ENCODE peak calls at places on chromosomes 11 and 22, in five cellular contexts. L is cardiac muscle cell; H is left ventricle myocardium inferior; P is CD4-positive, CD25-positive, alpha-beta regulatory T cell; X is adipocyte. O is an unnamed sample.

GRCh38 chr11:67057410-67057757 is 737 bp downstream of the RHOD start:
- DNase-seq in L (no peak), H (no peak), P (no peak), X (peak; percentile 12), O (peak; percentile 48)

GRCh38 chr11:19996591-19996990 is 163.7 kb downstream of the DBX1 start:
- DNase-seq in L (no peak), H (no peak), P (no peak), X (no peak), O (no peak)

GRCh38 chr22:37953437-37954179 is at the start of the genes C22orf23 and POLR2F:
- DNase-seq in L (peak; percentile 95), H (peak; percentile 96), P (peak; percentile 96), X (peak; percentile 99), O (peak; percentile 90)

GRCh38 chr11:57764972-57765371 is 3.4 kb downstream of the CTNND1 start:
- DNase-seq in L (no peak), H (no peak), P (no peak), X (no peak), O (no peak)

GRCh38 chr11:30608534-30608933 is 22.4 kb upstream of the MPPED2 start:
- DNase-seq in L (no peak), H (no peak), P (no peak), X (no peak), O (no peak)

GRCh38 chr22:20206709-20207215 is 55.9 kb upstream of the CCDC188 start:
- DNase-seq in L (peak; percentile 27), H (no peak), P (no peak), X (no peak), O (peak; percentile 32)

GRCh38 chr11:106468091-106468490 is 390.6 kb downstream of the AASDHPPT start:
- DNase-seq in L (peak; percentile 81), H (no peak), P (no peak), X (peak; percentile 30), O (no peak)

GRCh38 chr11:123517559-123518364 is 87.7 kb downstream of the GRAMD1B start:
- DNase-seq in L (no peak), H (no peak), P (no peak), X (no peak), O (no peak)

GRCh38 chr11:69854719-69855118 is 35.5 kb upstream of the FGF3 start:
- DNase-seq in L (peak; percentile 30), H (no peak), P (no peak), X (peak; percentile 22), O (peak; percentile 38)

GRCh38 chr11:3959015-3959917 is 103.8 kb downstream of the STIM1 start:
- DNase-seq in L (peak; percentile 41), H (no peak), P (no peak), X (peak; percentile 65), O (no peak)

GRCh38 chr11:28618426-28618825 is 510.2 kb downstream of the METTL15 start:
- DNase-seq in L (peak; percentile 32), H (no peak), P (no peak), X (peak; percentile 30), O (no peak)

GRCh38 chr11:45859661-45860140 is 12.4 kb downstream of the CRY2 start:
- DNase-seq in L (peak; percentile 99), H (peak; percentile 92), P (no peak), X (peak; percentile 97), O (peak; percentile 98)

GRCh38 chr22:38505595-38506117 is 455 bp downstream of the DDX17 start:
- DNase-seq in L (peak; percentile 81), H (peak; percentile 85), P (no peak), X (peak; percentile 88), O (peak; percentile 73)

GRCh38 chr11:119895981-119896380 is 167.0 kb upstream of the NECTIN1 start:
- DNase-seq in L (no peak), H (no peak), P (no peak), X (no peak), O (no peak)

GRCh38 chr22:25461301-25461700 is 103.2 kb upstream of the GRK3 start:
- DNase-seq in L (no peak), H (no peak), P (no peak), X (no peak), O (no peak)

GRCh38 chr11:27183672-27184457 is 143.2 kb downstream of the BBOX1 start:
- DNase-seq in L (peak; percentile 82), H (no peak), P (peak; percentile 20), X (peak; percentile 90), O (no peak)

GRCh38 chr11:60566773-60567172 is 51.6 kb downstream of the MS4A13 start:
- DNase-seq in L (no peak), H (no peak), P (no peak), X (no peak), O (no peak)

GRCh38 chr11:85806016-85806415 is 4.9 kb downstream of the SYTL2 start:
- DNase-seq in L (no peak), H (no peak), P (no peak), X (no peak), O (no peak)

GRCh38 chr11:120707098-120707497 is 195.6 kb downstream of the GRIK4 start:
- DNase-seq in L (no peak), H (no peak), P (no peak), X (no peak), O (no peak)

GRCh38 chr22:39125622-39126021 is 26.9 kb downstream of the CBX7 start:
- DNase-seq in L (no peak), H (no peak), P (no peak), X (no peak), O (no peak)

GRCh38 chr11:34407121-34407813 is 31.5 kb upstream of the CAT start:
- DNase-seq in L (no peak), H (no peak), P (no peak), X (no peak), O (no peak)

GRCh38 chr11:115480611-115481010 is 23.6 kb downstream of the CADM1 start:
- DNase-seq in L (no peak), H (no peak), P (no peak), X (no peak), O (no peak)

GRCh38 chr11:78698612-78699011 is 123.9 kb upstream of the NARS2 start:
- DNase-seq in L (peak; percentile 43), H (peak; percentile 66), P (no peak), X (peak; percentile 80), O (peak; percentile 93)

GRCh38 chr22:20918663-20919220 is 1.5 kb downstream of the CRKL start:
- DNase-seq in L (no peak), H (no peak), P (no peak), X (peak; percentile 43), O (no peak)

GRCh38 chr22:47787501-47788227 is 1025.2 kb downstream of the TBC1D22A start:
- DNase-seq in L (no peak), H (no peak), P (no peak), X (no peak), O (no peak)

GRCh38 chr22:24176630-24177029 is 4.7 kb upstream of the SUSD2 start:
- DNase-seq in L (no peak), H (peak; percentile 78), P (no peak), X (no peak), O (no peak)

GRCh38 chr11:67502328-67502979 is 2.7 kb downstream of the PITPNM1 start:
- DNase-seq in L (no peak), H (no peak), P (no peak), X (no peak), O (no peak)

GRCh38 chr11:27107548-27107947 is 66.9 kb downstream of the BBOX1 start:
- DNase-seq in L (no peak), H (no peak), P (no peak), X (no peak), O (no peak)

DNA sequence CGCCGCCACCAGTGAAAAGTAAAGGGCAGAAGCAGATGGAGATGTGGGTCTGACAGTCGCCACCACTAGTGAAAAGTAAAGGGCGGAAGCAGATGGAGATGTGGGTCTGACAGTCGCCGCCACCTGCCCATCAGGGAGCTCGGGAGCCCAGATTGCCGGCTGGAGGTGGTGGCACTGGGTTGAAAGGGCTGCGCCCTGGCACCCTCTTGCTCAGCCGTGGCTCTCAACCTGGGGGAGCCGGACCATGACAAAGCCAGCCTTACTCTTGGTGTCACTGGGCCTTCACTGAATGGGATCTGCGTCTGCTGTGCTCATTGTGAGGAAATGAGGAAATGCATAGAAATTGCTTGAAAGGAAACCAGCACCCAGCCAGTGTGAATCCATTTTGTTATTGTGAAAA is 36.3 kb downstream of the AP2A2 start:
- DNase-seq in L (no peak), H (no peak), P (no peak), X (no peak), O (no peak)
- H3K4me3 ChIP-seq in L (no peak overlapping the region), H (no peak overlapping the region), P (no peak overlapping the region), X (no peak overlapping the region), O (no peak overlapping the region)

DNA sequence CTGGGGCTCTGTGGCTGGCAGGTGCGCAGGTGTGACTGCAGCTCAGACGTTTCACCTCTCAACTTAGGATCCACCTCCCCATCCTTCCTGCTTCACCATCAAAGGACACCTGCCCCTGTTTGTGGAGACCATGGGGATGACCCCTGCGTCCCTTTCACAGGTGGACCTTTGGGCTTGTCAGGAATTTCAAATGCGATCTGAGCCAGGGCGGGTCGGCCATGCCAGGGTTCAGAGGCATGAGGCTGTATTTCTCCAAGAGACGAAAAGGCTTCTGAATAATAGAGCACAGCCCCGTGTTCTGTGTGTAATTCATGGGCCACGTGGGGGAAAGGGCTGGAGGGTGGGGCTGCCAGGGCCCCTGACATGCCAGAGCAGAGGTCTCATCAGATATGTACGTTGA is 668.0 kb downstream of the BRD1 start:
- DNase-seq in L (no peak), H (no peak), P (no peak), X (no peak), O (no peak)
- H3K9me3 ChIP-seq in L (no peaks in the 10 kb centered on the region), H (no peaks in the 10 kb centered on the region), P (no peaks in the 10 kb centered on the region), X (no peaks in the 10 kb centered on the region), O (no peaks in the 10 kb centered on the region)

GRCh38 chr22:46667245-46667623 is 47.0 kb downstream of the GRAMD4 start:
- DNase-seq in L (no peak), H (no peak), P (no peak), X (no peak), O (no peak)

GRCh38 chr22:46665751-46666280 is 45.6 kb downstream of the GRAMD4 start:
- DNase-seq in L (no peak), H (no peak), P (no peak), X (no peak), O (no peak)

GRCh38 chr22:46666577-46667244 is 46.5 kb downstream of the GRAMD4 start:
- DNase-seq in L (no peak), H (no peak), P (no peak), X (no peak), O (no peak)

GRCh38 chr22:46669201-46669600 is 49.0 kb downstream of the GRAMD4 start:
- DNase-seq in L (no peak), H (no peak), P (no peak), X (no peak), O (no peak)

DNA sequence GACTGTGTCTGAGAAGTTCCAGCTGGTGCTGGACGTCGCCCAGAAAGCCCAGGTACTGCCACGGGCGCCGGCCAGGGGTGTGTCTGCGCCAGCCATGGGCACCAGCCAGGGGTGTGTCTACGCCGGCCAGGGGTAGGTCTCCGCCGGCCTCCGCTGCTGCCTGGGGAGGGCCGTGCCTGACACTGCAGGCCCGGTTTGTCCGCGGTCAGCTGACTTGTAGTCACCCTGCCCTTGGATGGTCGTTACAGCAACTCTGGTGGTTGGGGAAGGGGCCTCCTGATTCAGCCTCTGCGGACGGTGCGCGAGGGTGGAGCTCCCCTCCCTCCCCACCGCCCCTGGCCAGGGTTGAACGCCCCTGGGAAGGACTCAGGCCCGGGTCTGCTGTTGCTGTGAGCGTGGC is 47.9 kb downstream of the GRAMD4 start:
- DNase-seq in L (no peak), H (no peak), P (no peak), X (no peak), O (no peak)
- H3K36me3 ChIP-seq in L (peaks cover 19% of the 10 kb centered on the region), H (peaks cover 74% of the 10 kb centered on the region), P (peaks cover 6% of the 10 kb centered on the region), X (peaks cover 36% of the 10 kb centered on the region), O (no peaks in the 10 kb centered on the region)

DNA sequence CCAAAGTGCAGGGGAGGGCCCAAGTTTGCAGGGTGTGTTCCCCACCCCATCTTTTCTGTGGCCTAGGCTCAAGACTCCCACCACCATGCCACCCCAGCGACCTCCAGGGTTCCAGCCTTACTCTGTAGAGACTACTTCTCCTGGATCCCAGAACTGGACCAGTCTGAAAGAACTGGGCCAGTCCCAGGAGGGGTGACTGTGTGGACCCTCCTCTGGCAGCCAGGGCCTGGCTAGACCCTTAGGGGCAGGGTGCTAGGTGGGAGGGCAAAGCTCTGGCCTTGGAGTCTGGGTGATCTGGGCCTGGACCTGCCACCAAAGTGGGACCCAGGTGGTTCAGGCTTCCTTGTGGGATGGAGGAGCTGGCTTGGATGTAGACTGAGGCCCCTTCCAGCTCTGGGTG is 41.8 kb upstream of the ACCSL start:
- DNase-seq in L (no peak), H (no peak), P (no peak), X (no peak), O (no peak)
- H3K4me3 ChIP-seq in L (no peak overlapping the region), H (no peak overlapping the region), P (no peak overlapping the region), X (no peak overlapping the region), O (no peak overlapping the region)

O was measured in MG63.